ENCODE peak calls at places on chromosomes 6 and 20, in seven cellular contexts. One of them, this sample, is unnamed.

GRCh38 chr6:84763397-84764331 is 734 bp downstream of the TBX18 start:
- DNase-seq in stimulated activated CD8-positive, alpha-beta memory T cell treated with anti-CD3 and anti-CD28 coated beads, Interleukin-7, amount 100 ng/mL, for 48 hours: no peak
- DNase-seq in Right ventricle myocardium inferior: peak; percentile 82
- DNase-seq in RWPE1: peak; percentile 85
- DNase-seq in H1: no peak
- DNase-seq in caudate nucleus: no peak
- DNase-seq in mucosa of gallbladder: no peak
- DNase-seq in this sample: no peak

GRCh38 chr6:13664703-13665352 is 46.8 kb downstream of the RANBP9 start:
- DNase-seq in stimulated activated CD8-positive, alpha-beta memory T cell treated with anti-CD3 and anti-CD28 coated beads, Interleukin-7, amount 100 ng/mL, for 48 hours: no peak
- DNase-seq in Right ventricle myocardium inferior: no peak
- DNase-seq in RWPE1: no peak
- DNase-seq in H1: no peak
- DNase-seq in caudate nucleus: no peak
- DNase-seq in mucosa of gallbladder: no peak
- DNase-seq in this sample: no peak

GRCh38 chr6:159762681-159763293 is 942 bp downstream of the ACAT2 start:
- DNase-seq in stimulated activated CD8-positive, alpha-beta memory T cell treated with anti-CD3 and anti-CD28 coated beads, Interleukin-7, amount 100 ng/mL, for 48 hours: peak; percentile 2
- DNase-seq in Right ventricle myocardium inferior: no peak
- DNase-seq in RWPE1: peak; percentile 14
- DNase-seq in H1: no peak
- DNase-seq in caudate nucleus: no peak
- DNase-seq in mucosa of gallbladder: peak; percentile 15
- DNase-seq in this sample: no peak

GRCh38 chr6:31086788-31087440 is 25.5 kb downstream of the C6orf15 start:
- DNase-seq in stimulated activated CD8-positive, alpha-beta memory T cell treated with anti-CD3 and anti-CD28 coated beads, Interleukin-7, amount 100 ng/mL, for 48 hours: no peak
- DNase-seq in Right ventricle myocardium inferior: no peak
- DNase-seq in RWPE1: no peak
- DNase-seq in H1: no peak
- DNase-seq in caudate nucleus: no peak
- DNase-seq in mucosa of gallbladder: no peak
- DNase-seq in this sample: no peak

GRCh38 chr6:87905101-87905517 is 142.5 kb upstream of the SPACA1 start:
- DNase-seq in stimulated activated CD8-positive, alpha-beta memory T cell treated with anti-CD3 and anti-CD28 coated beads, Interleukin-7, amount 100 ng/mL, for 48 hours: no peak
- DNase-seq in Right ventricle myocardium inferior: no peak
- DNase-seq in RWPE1: peak; percentile 8
- DNase-seq in H1: no peak
- DNase-seq in caudate nucleus: no peak
- DNase-seq in mucosa of gallbladder: no peak
- DNase-seq in this sample: no peak

GRCh38 chr20:5797843-5798462 is 47.8 kb downstream of the SHLD1 start:
- DNase-seq in stimulated activated CD8-positive, alpha-beta memory T cell treated with anti-CD3 and anti-CD28 coated beads, Interleukin-7, amount 100 ng/mL, for 48 hours: no peak
- DNase-seq in Right ventricle myocardium inferior: peak; percentile 78
- DNase-seq in RWPE1: no peak
- DNase-seq in H1: no peak
- DNase-seq in caudate nucleus: no peak
- DNase-seq in mucosa of gallbladder: no peak
- DNase-seq in this sample: no peak

GRCh38 chr6:44534291-44534690 is 146.8 kb downstream of the CDC5L start:
- DNase-seq in stimulated activated CD8-positive, alpha-beta memory T cell treated with anti-CD3 and anti-CD28 coated beads, Interleukin-7, amount 100 ng/mL, for 48 hours: no peak
- DNase-seq in Right ventricle myocardium inferior: no peak
- DNase-seq in RWPE1: no peak
- DNase-seq in H1: no peak
- DNase-seq in caudate nucleus: no peak
- DNase-seq in mucosa of gallbladder: no peak
- DNase-seq in this sample: no peak

GRCh38 chr6:17418281-17419188 is 25.1 kb downstream of the CAP2 start:
- DNase-seq in stimulated activated CD8-positive, alpha-beta memory T cell treated with anti-CD3 and anti-CD28 coated beads, Interleukin-7, amount 100 ng/mL, for 48 hours: no peak
- DNase-seq in Right ventricle myocardium inferior: no peak
- DNase-seq in RWPE1: no peak
- DNase-seq in H1: no peak
- DNase-seq in caudate nucleus: no peak
- DNase-seq in mucosa of gallbladder: no peak
- DNase-seq in this sample: no peak

GRCh38 chr6:684831-685636 is 7.9 kb downstream of the EXOC2 start:
- DNase-seq in stimulated activated CD8-positive, alpha-beta memory T cell treated with anti-CD3 and anti-CD28 coated beads, Interleukin-7, amount 100 ng/mL, for 48 hours: no peak
- DNase-seq in Right ventricle myocardium inferior: no peak
- DNase-seq in RWPE1: no peak
- DNase-seq in H1: no peak
- DNase-seq in caudate nucleus: no peak
- DNase-seq in mucosa of gallbladder: no peak
- DNase-seq in this sample: no peak